ENCODE peak calls at places on chromosomes 4 and X, in six cellular contexts. I, M, F, L, H and C are unnamed samples.

GRCh38 chr4:94782707-94783106 is 25.0 kb downstream of the BMPR1B start:
- DNase-seq in I (no peak), M (no peak), F (no peak), L (no peak), H (no peak), C (no peak)

GRCh38 chr4:64784125-64784524 is 374.9 kb upstream of the TECRL start:
- DNase-seq in I (no peak), M (no peak), F (no peak), L (no peak), H (no peak), C (no peak)

GRCh38 chr4:18882468-18882867 is 860.9 kb upstream of the LCORL start:
- DNase-seq in I (no peak), M (no peak), F (no peak), L (no peak), H (no peak), C (no peak)

GRCh38 chrX:9874483-9874882 is 88.3 kb downstream of the SHROOM2 start:
- DNase-seq in I (no peak), M (no peak), F (no peak), L (no peak), H (no peak), C (no peak)

GRCh38 chrX:2351321-2351720 is 149.5 kb downstream of the DHRSX start:
- DNase-seq in I (no peak), M (no peak), F (no peak), L (no peak), H (no peak), C (no peak)

GRCh38 chrX:86148024-86148511 is at the start of gene DACH2:
- DNase-seq in I (peak; percentile 33), M (peak; percentile 88), F (no peak), L (peak; percentile 1), H (peak; percentile 80), C (no peak)

GRCh38 chrX:110267874-110268273 is 50.0 kb downstream of the AMMECR1 start:
- DNase-seq in I (no peak), M (no peak), F (no peak), L (no peak), H (no peak), C (no peak)

GRCh38 chr4:79358438-79358837 is 32.6 kb upstream of the NAA11 start:
- DNase-seq in I (no peak), M (no peak), F (no peak), L (no peak), H (no peak), C (no peak)

GRCh38 chrX:30196322-30196721 is 19.0 kb upstream of the MAGEB2 start:
- DNase-seq in I (peak; percentile 49), M (no peak), F (peak; percentile 16), L (no peak), H (no peak), C (no peak)

GRCh38 chrX:10242036-10242435 is 85.3 kb downstream of the CLCN4 start:
- DNase-seq in I (no peak), M (no peak), F (no peak), L (no peak), H (no peak), C (no peak)